ENCODE peak calls at places on chromosomes 5 and 9, in four cellular contexts. V, B, K and M are unnamed samples.

GRCh38 chr5:146789712-146790660 is 88.6 kb downstream of the PPP2R2B start:
- DNase-seq in B (no peak), V (no peak), K (no peak), M (no peak)

GRCh38 chr9:35756275-35756742 is 2.2 kb upstream of the MSMP start:
- DNase-seq in V (no peak), K (no peak), B (no peak), M (no peak)

GRCh38 chr9:20084125-20084524 is 295.3 kb upstream of the SLC24A2 start:
- DNase-seq in K (no peak), B (no peak), V (no peak), M (no peak)

GRCh38 chr5:132439521-132440206 is 50.9 kb downstream of the IRF1 start:
- DNase-seq in V (no peak), B (no peak), K (no peak), M (no peak)

GRCh38 chr5:151104795-151105194 is 24.0 kb upstream of the TNIP1 start:
- DNase-seq in V (no peak), K (no peak), B (no peak), M (no peak)

GRCh38 chr5:43553381-43553780 is 3.5 kb downstream of the PAIP1 start:
- DNase-seq in V (no peak), B (no peak), K (no peak), M (no peak)

GRCh38 chr5:176446884-176447537 is 1.2 kb upstream of the FAF2 start:
- DNase-seq in B (peak), K (no peak), V (no peak), M (no peak)

GRCh38 chr5:140296289-140296688 is 6.6 kb downstream of the PFDN1 start:
- DNase-seq in B (no peak), V (no peak), K (no peak), M (no peak)

GRCh38 chr5:38715671-38716070 is 130.1 kb upstream of the OSMR start:
- DNase-seq in K (no peak), V (no peak), B (no peak), M (peak)

GRCh38 chr9:138078846-138079245 is 201.3 kb downstream of the CACNA1B start:
- DNase-seq in B (no peak), K (no peak), V (peak), M (no peak)

GRCh38 chr5:178223828-178224335 is 8.7 kb downstream of the PHYKPL start:
- DNase-seq in B (no peak), V (no peak), K (no peak), M (no peak)